ENCODE peak calls at places on chromosome 7, in six cellular contexts. Y is Panc1, L is breast epithelium, K is sigmoid colon, G is vagina, H is transverse colon. X is an unnamed sample.

GRCh38 chr7:113263749-113264148 is 145.4 kb upstream of the SMIM30 start:
- DNase-seq in Y (no peak), L (no peak), K (no peak), G (no peak), H (no peak), X (no peak)

GRCh38 chr7:37376386-37376785 is 72.3 kb downstream of the ELMO1 start:
- DNase-seq in Y (no peak), L (no peak), K (no peak), G (no peak), H (no peak), X (no peak)

GRCh38 chr7:66837007-66837406 is 84.0 kb upstream of the TMEM248 start:
- DNase-seq in Y (no peak), L (no peak), K (peak), G (no peak), H (peak), X (no peak)

GRCh38 chr7:50818324-50818723 is 35.6 kb upstream of the GRB10 start:
- DNase-seq in Y (no peak), L (no peak), K (no peak), G (no peak), H (no peak), X (no peak)

GRCh38 chr7:23473848-23474097 is 3.5 kb upstream of the IGF2BP3 start:
- DNase-seq in Y (no peak), L (no peak), K (no peak), G (no peak), H (no peak), X (peak)

GRCh38 chr7:91657386-91658120 is 222.9 kb downstream of the MTERF1 start:
- DNase-seq in Y (no peak), L (no peak), K (no peak), G (no peak), H (no peak), X (no peak)

GRCh38 chr7:121575194-121575766 is 179.2 kb upstream of the FAM3C start:
- DNase-seq in Y (no peak), L (no peak), K (no peak), G (no peak), H (no peak), X (no peak)

GRCh38 chr7:93232673-93233018 is 480 bp downstream of the VPS50 start:
- DNase-seq in Y (no peak), L (no peak), K (no peak), G (no peak), H (no peak), X (no peak)

GRCh38 chr7:4162845-4163564 is 519.1 kb upstream of the FOXK1 start:
- DNase-seq in Y (no peak), L (no peak), K (no peak), G (no peak), H (no peak), X (no peak)

GRCh38 chr7:3218561-3219225 is 82.4 kb upstream of the SDK1 start:
- DNase-seq in Y (no peak), L (no peak), K (no peak), G (peak), H (no peak), X (peak)

GRCh38 chr7:54663186-54663585 is 95.8 kb downstream of the SEC61G start:
- DNase-seq in Y (no peak), L (no peak), K (no peak), G (no peak), H (no peak), X (no peak)

GRCh38 chr7:133947458-133948044 is 179.6 kb upstream of the LRGUK start:
- DNase-seq in Y (no peak), L (no peak), K (no peak), G (no peak), H (no peak), X (no peak)

GRCh38 chr7:132045002-132045401 is 488.6 kb upstream of the PODXL start:
- DNase-seq in Y (no peak), L (no peak), K (no peak), G (peak), H (no peak), X (no peak)

GRCh38 chr7:70791341-70791740 is 340.6 kb upstream of the GALNT17 start:
- DNase-seq in Y (no peak), L (no peak), K (no peak), G (no peak), H (no peak), X (no peak)

GRCh38 chr7:49244543-49244942 is 320.2 kb downstream of the CDC14C start:
- DNase-seq in Y (no peak), L (no peak), K (no peak), G (no peak), H (no peak), X (no peak)

DNA sequence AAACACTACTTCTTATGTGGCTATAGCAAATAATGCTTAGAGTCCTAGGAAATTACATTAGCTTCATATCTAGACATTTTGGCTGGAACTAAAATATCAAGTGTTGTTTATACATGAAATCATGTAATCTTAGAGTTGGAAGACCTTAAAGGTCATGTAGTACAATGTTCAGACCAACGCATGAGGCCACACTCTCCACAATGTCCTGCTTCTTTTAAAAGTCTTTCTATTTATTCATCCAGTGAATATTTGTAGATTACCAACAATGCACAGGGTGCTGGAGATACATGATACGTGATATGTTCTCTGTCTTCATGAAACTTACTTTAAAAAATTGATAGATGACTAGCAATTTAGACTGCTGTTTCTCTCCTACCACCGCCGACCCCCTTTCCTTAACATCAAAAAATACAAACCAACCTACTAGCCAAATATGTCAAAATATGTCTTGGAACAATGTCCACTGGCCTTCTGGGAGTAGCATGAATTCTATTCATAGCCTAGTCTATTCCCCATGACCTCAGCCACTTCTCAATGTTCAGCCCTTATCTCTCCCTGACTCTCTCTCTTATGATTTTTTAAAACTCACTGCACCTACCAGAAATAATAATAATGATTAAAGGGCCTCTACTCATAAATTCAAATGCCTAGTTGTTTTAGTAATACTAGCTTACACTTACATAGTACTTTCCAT is 59.5 kb upstream of the CAV2 start:
- DNase-seq in Y (no peak), L (no peak), K (no peak), G (no peak), H (no peak), X (no peak)
- TF ChIP-seq POLR2AphosphoS5 in Y (no peak), L (no peak), K (no peak), G (no peak), H (no peak), X (no peak)

GRCh38 chr7:134948736-134949135 is 37.6 kb upstream of the AGBL3 start:
- DNase-seq in Y (no peak), L (no peak), K (no peak), G (no peak), H (no peak), X (no peak)
- H3K27ac ChIP-seq in Y (no peak), L (no peak), K (peak), G (peak), H (no peak), X (peak)

GRCh38 chr7:45198986-45199385 is 41.4 kb downstream of the RAMP3 start:
- DNase-seq in Y (no peak), L (no peak), K (no peak), G (no peak), H (no peak), X (no peak)

GRCh38 chr7:45202618-45203017 is 45.0 kb downstream of the RAMP3 start:
- DNase-seq in Y (no peak), L (no peak), K (no peak), G (no peak), H (no peak), X (no peak)

GRCh38 chr7:45203459-45203858 is 45.9 kb downstream of the RAMP3 start:
- DNase-seq in Y (no peak), L (no peak), K (no peak), G (no peak), H (no peak), X (no peak)

GRCh38 chr7:45199506-45199905 is 41.9 kb downstream of the RAMP3 start:
- DNase-seq in Y (no peak), L (no peak), K (no peak), G (no peak), H (no peak), X (no peak)

DNA sequence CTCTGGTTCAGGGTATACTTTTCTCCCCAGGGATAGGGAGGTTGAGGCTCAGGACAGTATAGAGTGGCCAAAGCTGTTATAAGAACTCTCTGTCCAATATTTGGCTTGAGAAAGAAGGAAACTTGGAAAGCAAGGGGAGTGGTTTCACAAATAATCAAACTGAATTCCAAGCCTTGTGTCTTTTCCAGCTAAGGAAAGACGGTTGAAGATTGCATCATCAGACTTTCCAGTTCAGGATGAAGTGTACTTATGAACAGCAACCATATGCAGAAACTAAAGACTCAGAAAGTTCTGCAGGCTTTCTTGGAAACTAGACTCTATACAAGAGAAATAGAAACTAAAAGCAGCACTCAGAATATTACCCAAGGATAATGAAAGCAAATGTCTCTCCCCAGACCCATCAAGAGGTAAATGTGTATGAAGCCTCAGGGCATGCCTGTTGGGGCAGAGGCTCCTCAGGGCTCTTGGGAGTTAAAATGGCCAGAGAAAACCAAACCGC is 46.4 kb downstream of the RAMP3 start:
- DNase-seq in Y (no peak), L (no peak), K (no peak), G (no peak), H (no peak), X (no peak)
- H3K4me3 ChIP-seq in Y (no peak), L (peak), K (no peak), G (peak), H (no peak), X (peak)

GRCh38 chr7:895451-896052 is 19.2 kb downstream of the GET4 start:
- DNase-seq in Y (no peak), L (no peak), K (no peak), G (no peak), H (no peak), X (no peak)
- TF ChIP-seq POLR2AphosphoS5 in Y (no peak), L (no peak), K (no peak), G (no peak), H (no peak), X (no peak)

X was measured in esophagus muscularis mucosa.